ENCODE peak calls at places on chromosomes 16 and 17, in nine cellular contexts. V is hippocampal formation; D is HepG2; O is NCI-H146; G is T-helper 17 cell; T is astrocyte; J is midbrain; C is stimulated activated naive CD4-positive, alpha-beta T cell treated with Interleukin-2 at 50 U/mL for 16 hours; K is thoracic aorta. Z is an unnamed sample.

GRCh38 chr17:38554430-38555350 is 51.1 kb downstream of the SRCIN1 start:
- DNase-seq in G (no peak), O (peak), D (no peak), J (no peak), V (no peak), C (no peak), T (peak), K (no peak), Z (no peak)

GRCh38 chr16:50400967-50401348 is 32.2 kb upstream of the BRD7 start:
- DNase-seq in D (no peak), C (no peak), K (no peak), V (no peak), J (no peak), O (no peak), T (no peak), G (no peak), Z (no peak)

GRCh38 chr16:86931410-86931941 is 353.1 kb downstream of the FOXL1 start:
- DNase-seq in G (no peak), C (no peak), K (peak), T (peak), V (no peak), D (no peak), J (no peak), O (no peak), Z (no peak)

GRCh38 chr17:76968707-76969597 is 100.7 kb downstream of the MGAT5B start:
- DNase-seq in V (no peak), G (peak), C (peak), O (peak), T (no peak), J (peak), K (no peak), D (no peak), Z (peak)

GRCh38 chr16:19716183-19716582 is 1.8 kb downstream of the KNOP1 start:
- DNase-seq in D (no peak), K (no peak), T (no peak), O (no peak), V (no peak), G (no peak), C (no peak), J (no peak), Z (no peak)

GRCh38 chr16:86901483-86901882 is 323.1 kb downstream of the FOXL1 start:
- DNase-seq in C (no peak), V (no peak), D (no peak), O (no peak), G (no peak), J (no peak), T (peak), K (no peak), Z (no peak)

GRCh38 chr16:71283612-71284011 is 5.6 kb downstream of the CMTR2 start:
- DNase-seq in T (no peak), V (no peak), J (no peak), C (no peak), K (no peak), O (no peak), G (no peak), D (no peak), Z (no peak)

GRCh38 chr17:16986391-16986790 is 14.5 kb upstream of the TNFRSF13B start:
- DNase-seq in T (peak), J (no peak), G (no peak), C (no peak), V (no peak), K (no peak), D (no peak), O (no peak), Z (no peak)

GRCh38 chr17:54085934-54086333 is 263.2 kb downstream of the KIF2B start:
- DNase-seq in V (no peak), K (no peak), T (no peak), J (no peak), C (no peak), G (no peak), O (no peak), D (no peak), Z (no peak)